ENCODE peak calls at places on chromosomes 3 and 15, in ten cellular contexts. T is lung, I is iris pigment epithelial cell, H is lung microvascular endothelial cell, D is dorsolateral prefrontal cortex, K is HS-5, R is RPMI8226, F is DMS153, V is breast epithelium, A is choroid plexus epithelial cell. S is an unnamed sample.

GRCh38 chr3:195537995-195538394 is 5.1 kb downstream of the PPP1R2 start:
- DNase-seq in D (no peak), I (no peak), R (peak), K (no peak), F (no peak), T (no peak), V (no peak), H (no peak), A (no peak), S (no peak)

GRCh38 chr3:97901327-97902295 is 70.6 kb downstream of the RIOX2 start:
- DNase-seq in V (no peak), R (no peak), A (peak), F (no peak), D (no peak), T (no peak), H (peak), K (no peak), I (peak), S (no peak)

GRCh38 chr15:85411992-85412538 is 31.7 kb downstream of the AKAP13 start:
- DNase-seq in T (no peak), I (peak), H (peak), F (no peak), K (no peak), V (no peak), D (no peak), A (peak), R (no peak), S (no peak)

GRCh38 chr15:38062679-38063078 is 128.2 kb downstream of the TMCO5A start:
- DNase-seq in A (no peak), K (no peak), D (no peak), I (no peak), T (no peak), R (no peak), V (no peak), F (no peak), H (no peak), S (no peak)

GRCh38 chr3:146903927-146904326 is 298.8 kb upstream of the PLSCR5 start:
- DNase-seq in V (no peak), D (no peak), F (no peak), R (no peak), H (no peak), I (no peak), T (no peak), A (no peak), K (no peak), S (no peak)

GRCh38 chr3:153210116-153210515 is 48.1 kb downstream of the RAP2B start:
- DNase-seq in K (no peak), F (no peak), H (peak), T (no peak), R (no peak), I (peak), A (peak), V (no peak), D (no peak), S (no peak)

GRCh38 chr3:149506965-149507364 is 32.5 kb downstream of the TM4SF4 start:
- DNase-seq in I (no peak), R (no peak), V (no peak), T (no peak), D (no peak), K (no peak), F (no peak), H (no peak), A (no peak), S (no peak)

GRCh38 chr15:20348900-20349773 is 192.5 kb downstream of the GOLGA6L6 start:
- DNase-seq in D (peak), T (peak), V (peak), R (peak), F (no peak), K (no peak), I (no peak), A (no peak), H (no peak), S (peak)

GRCh38 chr15:90839187-90840071 is 29.0 kb upstream of the FURIN start:
- DNase-seq in F (no peak), R (peak), I (peak), T (peak), A (peak), V (no peak), K (no peak), H (no peak), D (no peak), S (peak)

S was measured in posterior cingulate gyrus.